ENCODE peak calls at places on chromosomes 16 and 17, in ten cellular contexts. Z is esophagus squamous epithelium, W is hepatocyte, Q is pancreas, T is tibial nerve, F is adipocyte, G is colonic mucosa, U is H1, X is mesendoderm, Y is astrocyte of the spinal cord. P is an unnamed sample.

GRCh38 chr16:84766978-84767773 is 52.6 kb upstream of the CRISPLD2 start:
- DNase-seq in Z (no peak), W (no peak), Q (no peak), T (no peak), F (no peak), G (no peak), U (no peak), X (no peak), Y (no peak), P (no peak)

GRCh38 chr17:82267575-82268379 is 5.7 kb downstream of the CSNK1D start:
- DNase-seq in Z (peak), W (peak), Q (peak), T (peak), F (peak), G (peak), U (no peak), X (no peak), Y (peak), P (peak)

GRCh38 chr16:81445143-81445922 is 725 bp downstream of the CMIP start:
- DNase-seq in Z (no peak), W (peak), Q (peak), T (no peak), F (peak), G (no peak), U (peak), X (no peak), Y (peak), P (no peak)

GRCh38 chr16:21274172-21274726 is 3.8 kb downstream of the CRYM start:
- DNase-seq in Z (no peak), W (no peak), Q (no peak), T (no peak), F (no peak), G (no peak), U (no peak), X (no peak), Y (no peak), P (no peak)

GRCh38 chr16:12390074-12390473 is 413.5 kb downstream of the SNX29 start:
- DNase-seq in Z (no peak), W (no peak), Q (no peak), T (no peak), F (peak), G (no peak), U (no peak), X (no peak), Y (no peak), P (no peak)

GRCh38 chr17:63140255-63140654 is 174.2 kb downstream of the TANC2 start:
- DNase-seq in Z (no peak), W (no peak), Q (no peak), T (peak), F (peak), G (no peak), U (no peak), X (no peak), Y (peak), P (no peak)

GRCh38 chr16:6642271-6642670 is 690.4 kb upstream of the RBFOX1 start:
- DNase-seq in Z (no peak), W (peak), Q (no peak), T (no peak), F (no peak), G (no peak), U (no peak), X (peak), Y (no peak), P (no peak)

GRCh38 chr17:64736804-64737492 is 74.8 kb upstream of the SMURF2 start:
- DNase-seq in Z (no peak), W (peak), Q (no peak), T (no peak), F (peak), G (peak), U (peak), X (peak), Y (peak), P (no peak)

GRCh38 chr17:66826856-66827255 is 8.1 kb upstream of the CACNG5 start:
- DNase-seq in Z (no peak), W (no peak), Q (no peak), T (no peak), F (no peak), G (no peak), U (no peak), X (no peak), Y (no peak), P (no peak)

GRCh38 chr16:64864232-64864803 is 257.5 kb downstream of the CDH11 start:
- DNase-seq in Z (no peak), W (peak), Q (no peak), T (no peak), F (peak), G (no peak), U (no peak), X (no peak), Y (peak), P (no peak)

GRCh38 chr17:82838386-82839063 is 1.3 kb downstream of the ZNF750 start:
- DNase-seq in Z (no peak), W (peak), Q (no peak), T (peak), F (peak), G (peak), U (no peak), X (no peak), Y (no peak), P (no peak)

GRCh38 chr17:12745481-12745880 is 43.8 kb upstream of the ARHGAP44 start:
- DNase-seq in Z (no peak), W (peak), Q (no peak), T (no peak), F (no peak), G (peak), U (no peak), X (no peak), Y (no peak), P (no peak)

GRCh38 chr17:82332669-82333278 is 792 bp downstream of the SECTM1 start:
- DNase-seq in Z (no peak), W (peak), Q (peak), T (no peak), F (peak), G (no peak), U (no peak), X (no peak), Y (peak), P (no peak)

GRCh38 chr17:17415006-17415405 is 61.8 kb upstream of the MED9 start:
- DNase-seq in Z (no peak), W (no peak), Q (no peak), T (no peak), F (no peak), G (no peak), U (no peak), X (no peak), Y (no peak), P (no peak)

GRCh38 chr17:63934391-63935112 is 2.4 kb upstream of the CD79B start:
- DNase-seq in Z (no peak), W (no peak), Q (peak), T (no peak), F (no peak), G (no peak), U (no peak), X (no peak), Y (no peak), P (no peak)

GRCh38 chr17:39486242-39486641 is 25.0 kb downstream of the CDK12 start:
- DNase-seq in Z (no peak), W (peak), Q (no peak), T (no peak), F (peak), G (no peak), U (no peak), X (peak), Y (peak), P (no peak)

GRCh38 chr16:1333854-1334719 is 642 bp downstream of the BAIAP3 start:
- DNase-seq in Z (no peak), W (no peak), Q (no peak), T (no peak), F (peak), G (no peak), U (no peak), X (no peak), Y (no peak), P (no peak)

GRCh38 chr16:30876867-30877266 is 17.0 kb downstream of the BCL7C start:
- DNase-seq in Z (no peak), W (no peak), Q (no peak), T (no peak), F (no peak), G (no peak), U (no peak), X (peak), Y (no peak), P (no peak)

GRCh38 chr16:30485818-30486436 is 13.4 kb downstream of the ITGAL start:
- DNase-seq in Z (no peak), W (no peak), Q (no peak), T (no peak), F (peak), G (no peak), U (no peak), X (no peak), Y (peak), P (no peak)

GRCh38 chr17:78844301-78845005 is 3.8 kb upstream of the USP36 start:
- DNase-seq in Z (no peak), W (no peak), Q (no peak), T (no peak), F (no peak), G (no peak), U (no peak), X (no peak), Y (no peak), P (no peak)

GRCh38 chr17:74972107-74972972 is at the start of gene HID1:
- DNase-seq in Z (no peak), W (peak), Q (peak), T (no peak), F (peak), G (peak), U (peak), X (peak), Y (no peak), P (no peak)

GRCh38 chr16:28531777-28532744 is 6.7 kb downstream of the NUPR1 start:
- DNase-seq in Z (no peak), W (peak), Q (peak), T (peak), F (peak), G (peak), U (peak), X (peak), Y (no peak), P (peak)

GRCh38 chr16:81623365-81624102 is 155.6 kb upstream of the PLCG2 start:
- DNase-seq in Z (no peak), W (peak), Q (no peak), T (peak), F (peak), G (peak), U (no peak), X (peak), Y (peak), P (no peak)

GRCh38 chr16:50202926-50203624 is 50.0 kb downstream of the TENT4B start:
- DNase-seq in Z (no peak), W (peak), Q (no peak), T (peak), F (peak), G (peak), U (no peak), X (peak), Y (peak), P (no peak)

GRCh38 chr16:27314161-27314723 is 468 bp downstream of the IL4R start:
- DNase-seq in Z (no peak), W (peak), Q (peak), T (no peak), F (peak), G (peak), U (peak), X (peak), Y (peak), P (peak)

GRCh38 chr16:54630284-54630967 is 300.2 kb upstream of the IRX5 start:
- DNase-seq in Z (no peak), W (no peak), Q (no peak), T (no peak), F (no peak), G (no peak), U (no peak), X (no peak), Y (no peak), P (no peak)

GRCh38 chr16:4215106-4215505 is 26.8 kb downstream of the SRL start:
- DNase-seq in Z (no peak), W (no peak), Q (no peak), T (no peak), F (no peak), G (no peak), U (no peak), X (no peak), Y (no peak), P (no peak)

GRCh38 chr17:45430738-45431530 is 1.7 kb downstream of the ARHGAP27 start:
- DNase-seq in Z (no peak), W (peak), Q (peak), T (no peak), F (peak), G (peak), U (peak), X (peak), Y (no peak), P (no peak)

GRCh38 chr17:52470553-52470952 is 312.0 kb upstream of the CA10 start:
- DNase-seq in Z (no peak), W (no peak), Q (no peak), T (no peak), F (no peak), G (no peak), U (no peak), X (peak), Y (no peak), P (no peak)

GRCh38 chr17:67491009-67491677 is 114.1 kb downstream of the PITPNC1 start:
- DNase-seq in Z (no peak), W (peak), Q (peak), T (peak), F (peak), G (peak), U (peak), X (no peak), Y (peak), P (peak)

GRCh38 chr16:14131774-14132695 is 60.9 kb downstream of the MRTFB start:
- DNase-seq in Z (no peak), W (peak), Q (no peak), T (no peak), F (no peak), G (no peak), U (no peak), X (no peak), Y (no peak), P (no peak)

GRCh38 chr16:11452746-11453344 is 107.6 kb downstream of the RMI2 start:
- DNase-seq in Z (no peak), W (no peak), Q (no peak), T (peak), F (peak), G (no peak), U (no peak), X (no peak), Y (no peak), P (no peak)

GRCh38 chr16:2846511-2847310 is 11.3 kb downstream of the PRSS22 start:
- DNase-seq in Z (no peak), W (peak), Q (no peak), T (no peak), F (peak), G (no peak), U (no peak), X (no peak), Y (peak), P (no peak)

DNA sequence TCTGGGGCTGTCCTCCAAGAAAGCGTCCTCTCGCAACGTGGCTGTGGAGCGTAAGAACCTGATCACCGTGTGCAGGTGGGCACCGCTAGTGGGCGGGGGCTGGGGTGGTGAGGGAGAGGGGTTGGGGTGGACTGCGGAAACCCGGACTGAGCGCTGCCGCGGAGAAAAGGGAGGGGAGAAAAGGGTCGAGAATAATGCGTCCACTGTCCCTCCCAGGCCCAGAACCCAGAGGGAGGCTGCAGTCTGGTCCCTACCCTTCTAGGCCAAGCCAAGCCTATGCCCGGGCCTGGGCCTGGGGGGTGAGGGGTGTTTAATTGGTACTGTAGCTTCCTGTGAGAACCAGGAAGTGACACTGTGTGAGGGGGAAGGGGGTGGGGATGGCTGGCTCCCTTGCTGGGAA is 464 bp downstream of the RUNDC3A start:
- DNase-seq in Z (no peak), W (no peak), Q (no peak), T (no peak), F (no peak), G (no peak), U (no peak), X (no peak), Y (no peak), P (no peak)
- H3K4me3 ChIP-seq in Z (peak), W (no peak), Q (peak), T (peak), F (no peak), G (peak), U (peak), X (no peak), Y (no peak), P (peak)

DNA sequence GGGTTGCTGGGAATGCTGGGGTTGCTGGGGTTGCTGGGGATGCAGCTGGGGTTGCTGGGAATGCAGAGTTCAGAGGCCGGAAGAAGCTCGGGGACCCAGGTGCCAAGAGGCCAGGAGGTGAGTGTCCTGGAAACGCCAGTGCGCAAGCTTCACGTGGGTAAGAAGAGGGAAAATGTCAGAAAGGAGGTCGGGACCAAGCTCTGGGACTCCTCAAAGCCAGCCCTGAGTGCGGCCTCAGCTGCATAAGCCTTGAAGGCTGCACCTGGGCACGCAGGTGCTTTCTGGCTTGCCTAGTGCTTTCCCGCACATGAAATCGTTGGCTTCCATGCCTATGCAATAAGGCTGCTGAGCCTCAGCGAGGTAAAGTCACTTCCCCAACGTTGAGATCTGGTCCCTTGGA is 48.3 kb downstream of the PITPNM3 start:
- DNase-seq in Z (no peak), W (no peak), Q (no peak), T (no peak), F (no peak), G (no peak), U (no peak), X (no peak), Y (no peak), P (no peak)
- H3K4me3 ChIP-seq in Z (no peak), W (no peak), Q (no peak), T (no peak), F (no peak), G (no peak), U (no peak), X (no peak), Y (no peak), P (no peak)

GRCh38 chr17:8056232-8056975 is 17.5 kb downstream of the ALOX15B start:
- DNase-seq in Z (no peak), W (peak), Q (no peak), T (peak), F (peak), G (peak), U (no peak), X (no peak), Y (peak), P (no peak)
- H3K4me3 ChIP-seq in Z (no peak), W (no peak), Q (no peak), T (no peak), F (peak), G (no peak), U (no peak), X (no peak), Y (no peak), P (no peak)

GRCh38 chr17:33493566-33493965 is 200.5 kb upstream of the ASIC2 start:
- DNase-seq in Z (no peak), W (no peak), Q (no peak), T (no peak), F (no peak), G (no peak), U (no peak), X (no peak), Y (no peak), P (no peak)
- H3K4me3 ChIP-seq in Z (no peak), W (no peak), Q (no peak), T (no peak), F (no peak), G (no peak), U (no peak), X (no peak), Y (no peak), P (no peak)

GRCh38 chr17:57577751-57578607 is 167.1 kb downstream of the CCDC182 start:
- DNase-seq in Z (no peak), W (peak), Q (no peak), T (peak), F (peak), G (peak), U (no peak), X (peak), Y (peak), P (no peak)
- H3K4me3 ChIP-seq in Z (peak), W (no peak), Q (no peak), T (peak), F (peak), G (no peak), U (no peak), X (no peak), Y (peak), P (peak)

GRCh38 chr17:50271173-50271750 is 3.0 kb upstream of the TMEM92 start:
- DNase-seq in Z (no peak), W (peak), Q (no peak), T (no peak), F (peak), G (peak), U (peak), X (no peak), Y (peak), P (no peak)
- H3K4me3 ChIP-seq in Z (no peak), W (no peak), Q (no peak), T (no peak), F (peak), G (no peak), U (no peak), X (no peak), Y (no peak), P (no peak)

GRCh38 chr16:57588821-57589220 is 39.6 kb upstream of the ADGRG1 start:
- DNase-seq in Z (no peak), W (no peak), Q (no peak), T (no peak), F (no peak), G (no peak), U (no peak), X (no peak), Y (no peak), P (no peak)

GRCh38 chr16:57591870-57592485 is 36.5 kb upstream of the ADGRG1 start:
- DNase-seq in Z (no peak), W (no peak), Q (no peak), T (no peak), F (no peak), G (no peak), U (no peak), X (no peak), Y (no peak), P (no peak)

GRCh38 chr16:57591086-57591869 is 37.2 kb upstream of the ADGRG1 start:
- DNase-seq in Z (no peak), W (peak), Q (peak), T (peak), F (peak), G (peak), U (peak), X (peak), Y (peak), P (no peak)

GRCh38 chr16:57589374-57589773 is 39.1 kb upstream of the ADGRG1 start:
- DNase-seq in Z (no peak), W (no peak), Q (no peak), T (no peak), F (no peak), G (no peak), U (no peak), X (no peak), Y (no peak), P (no peak)

DNA sequence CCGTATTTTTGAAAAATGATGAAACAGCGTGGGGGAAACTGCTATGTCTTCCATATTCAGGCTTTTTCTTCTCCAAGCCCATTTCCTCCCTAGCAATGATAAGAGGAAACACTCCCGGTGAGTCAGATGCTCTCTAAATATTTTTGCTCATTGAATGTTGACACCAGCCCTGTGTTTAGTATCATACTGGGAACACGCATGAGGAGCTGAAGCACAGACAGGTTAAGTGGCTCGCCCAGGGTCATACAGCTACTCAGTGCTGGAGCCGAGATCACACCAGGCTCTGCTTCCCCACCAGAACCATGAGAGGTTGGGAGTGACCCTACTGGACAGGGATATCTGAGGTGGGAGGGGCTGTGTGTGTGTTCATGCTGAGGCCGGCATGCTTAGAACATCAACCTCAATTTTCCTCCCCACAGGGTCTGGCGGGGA is 37.8 kb upstream of the ADGRG1 start:
- DNase-seq in Z (no peak), W (peak), Q (no peak), T (no peak), F (peak), G (no peak), U (no peak), X (no peak), Y (peak), P (no peak)
- H3K4me3 ChIP-seq in Z (no peak), W (no peak), Q (no peak), T (no peak), F (no peak), G (no peak), U (no peak), X (no peak), Y (no peak), P (no peak)

GRCh38 chr17:77370536-77370935 is 229.8 kb downstream of the SEC14L1 start:
- DNase-seq in Z (no peak), W (no peak), Q (no peak), T (no peak), F (no peak), G (no peak), U (no peak), X (no peak), Y (no peak), P (no peak)
- H3K4me3 ChIP-seq in Z (no peak), W (no peak), Q (no peak), T (no peak), F (no peak), G (no peak), U (no peak), X (no peak), Y (no peak), P (no peak)

P was measured in thoracic aorta.